ENCODE peak calls at places on chromosomes 2 and 18, in nine cellular contexts. E is activated T-helper 1 cell treated with Interleukin-2 at 50 U/mL for 16 hours; B is NCI-H748 treated with DMSO at 0.1 percent for 48 hours; F is endodermal cell; G is frontal cortex; X is fibroblast of mammary gland; M is stimulated activated CD8-positive, alpha-beta memory T cell treated with anti-CD3 and anti-CD28 coated beads, Interleukin-7, amount 100 ng/mL, for 4 hours; Q is H9; U is stimulated activated naive B cell treated with anti-CD40 and anti-IgM and Interleukin-4, amounts not matched to agents 10 μg/mL and 1 μg/mL and 100 μg/mL, for 72 hours. L is an unnamed sample.

GRCh38 chr2:195027947-195028346 is 629.1 kb upstream of the SLC39A10 start:
- DNase-seq in Q (peak), E (no peak), U (no peak), F (peak), X (no peak), G (no peak), M (no peak), B (no peak), L (no peak)

GRCh38 chr2:60998628-60999545 is 18.6 kb upstream of the PEX13 start:
- DNase-seq in G (peak), E (no peak), Q (no peak), U (no peak), X (peak), B (peak), M (no peak), F (peak), L (no peak)

GRCh38 chr2:42052702-42053481 is 5.1 kb downstream of the PKDCC start:
- DNase-seq in X (peak), B (no peak), M (no peak), G (no peak), E (no peak), F (peak), U (no peak), Q (no peak), L (no peak)

GRCh38 chr2:233189032-233189431 is 62.4 kb upstream of the ATG16L1 start:
- DNase-seq in B (no peak), Q (no peak), G (no peak), E (no peak), M (no peak), F (no peak), X (no peak), U (no peak), L (no peak)

GRCh38 chr2:53768233-53768542 is 584 bp downstream of the CHAC2 start:
- DNase-seq in U (no peak), E (peak), G (peak), Q (peak), X (peak), F (no peak), M (peak), B (no peak), L (no peak)

GRCh38 chr18:8603663-8604520 is 5.3 kb upstream of the RAB12 start:
- DNase-seq in F (no peak), U (no peak), B (no peak), E (no peak), M (no peak), G (no peak), X (no peak), Q (no peak), L (no peak)

GRCh38 chr18:48800877-48801727 is 149.7 kb downstream of the SMAD7 start:
- DNase-seq in F (peak), Q (peak), M (no peak), X (peak), E (no peak), U (peak), G (no peak), B (no peak), L (no peak)

GRCh38 chr2:99961567-99961913 is 180.8 kb downstream of the AFF3 start:
- DNase-seq in F (no peak), X (no peak), Q (no peak), G (no peak), M (no peak), B (no peak), U (no peak), E (no peak), L (no peak)

GRCh38 chr2:231191896-231192872 is 6.2 kb upstream of the ARMC9 start:
- DNase-seq in F (peak), G (peak), B (no peak), U (no peak), Q (peak), E (no peak), X (peak), M (no peak), L (peak)

GRCh38 chr2:232142049-232142448 is 180.5 kb downstream of the DIS3L2 start:
- DNase-seq in E (no peak), G (no peak), F (peak), U (no peak), X (peak), Q (peak), M (no peak), B (no peak), L (peak)

GRCh38 chr18:51211552-51211951 is 14.1 kb upstream of the MEX3C start:
- DNase-seq in E (no peak), B (no peak), G (no peak), X (peak), M (no peak), U (peak), F (no peak), Q (no peak), L (peak)

GRCh38 chr2:126731353-126731752 is 75.4 kb downstream of the GYPC start:
- DNase-seq in B (no peak), G (no peak), F (no peak), M (no peak), X (no peak), E (no peak), U (no peak), Q (no peak), L (no peak)

GRCh38 chr18:24734058-24734457 is 273.6 kb downstream of the HRH4 start:
- DNase-seq in U (no peak), G (peak), M (no peak), E (no peak), Q (peak), F (peak), B (peak), X (peak), L (no peak)

GRCh38 chr2:201261471-201261870 is 1.1 kb downstream of the CASP8 start:
- DNase-seq in G (no peak), U (no peak), F (peak), M (no peak), E (peak), B (no peak), X (no peak), Q (no peak), L (no peak)

GRCh38 chr2:127704641-127705243 is 3.4 kb downstream of the SFT2D3 start:
- DNase-seq in B (no peak), U (no peak), X (no peak), E (no peak), Q (no peak), M (no peak), F (no peak), G (no peak), L (no peak)

GRCh38 chr18:47150824-47151366 is 595 bp upstream of the HDHD2 start:
- DNase-seq in Q (no peak), U (no peak), M (no peak), B (no peak), X (peak), E (no peak), F (no peak), G (no peak), L (no peak)

GRCh38 chr18:43863180-43863579 is 585.9 kb upstream of the SYT4 start:
- DNase-seq in B (no peak), M (no peak), U (no peak), F (no peak), X (peak), Q (no peak), G (no peak), E (no peak), L (no peak)

GRCh38 chr2:182187130-182187529 is 201.5 kb downstream of the PPP1R1C start:
- DNase-seq in M (no peak), F (no peak), X (no peak), U (no peak), G (no peak), B (peak), E (no peak), Q (no peak), L (no peak)

GRCh38 chr2:218166791-218167190 is at the start of gene CXCR1:
- DNase-seq in M (peak), Q (no peak), E (peak), G (no peak), B (no peak), U (no peak), F (no peak), X (no peak), L (no peak)

GRCh38 chr2:241820625-241821384 is 11.8 kb downstream of the NEU4 start:
- DNase-seq in X (no peak), B (no peak), F (peak), G (no peak), E (no peak), U (no peak), Q (peak), M (no peak), L (no peak)